ENCODE peak calls at places on chromosomes 12 and 14, in four cellular contexts. R is stimulated activated CD8-positive, alpha-beta memory T cell treated with anti-CD3 and anti-CD28 coated beads, Interleukin-4, amount 100 ng/mL, for 4 hours; B is amniotic stem cell; Z is T-helper 1 cell. J is an unnamed sample.

GRCh38 chr14:69045857-69046351 is 66.8 kb upstream of the ACTN1 start:
- DNase-seq in Z (no peak), B (no peak), R (no peak), J (no peak)

GRCh38 chr14:71703477-71703876 is 228.8 kb upstream of the RGS6 start:
- DNase-seq in R (no peak), B (no peak), Z (no peak), J (no peak)

GRCh38 chr12:75954076-75954475 is 77.5 kb downstream of the PHLDA1 start:
- DNase-seq in Z (no peak), B (peak; percentile 89), R (no peak), J (no peak)

GRCh38 chr12:118456741-118457140 is 80.4 kb downstream of the SUDS3 start:
- DNase-seq in R (no peak), B (no peak), Z (no peak), J (no peak)

GRCh38 chr12:46043972-46044520 is 53.7 kb upstream of the SCAF11 start:
- DNase-seq in B (no peak), Z (no peak), R (no peak), J (no peak)

GRCh38 chr12:52920937-52921336 is 16.1 kb upstream of the KRT8 start:
- DNase-seq in B (no peak), R (no peak), Z (no peak), J (no peak)

GRCh38 chr14:73237219-73237785 is at the start of gene PAPLN:
- DNase-seq in Z (no peak), R (no peak), B (no peak), J (no peak)

GRCh38 chr14:96741151-96741977 is 55.8 kb upstream of the VRK1 start:
- DNase-seq in B (no peak), R (peak; percentile 54), Z (peak; percentile 68), J (peak; percentile 71)

GRCh38 chr14:96502621-96503251 is 554 bp downstream of the PAPOLA start:
- DNase-seq in Z (peak; percentile 13), B (no peak), R (no peak), J (no peak)

GRCh38 chr12:99154983-99155336 is 492.6 kb upstream of the GARIN6 start:
- DNase-seq in R (no peak), Z (no peak), B (no peak), J (no peak)

GRCh38 chr12:68497112-68497511 is 113.6 kb upstream of the RAP1B start:
- DNase-seq in R (no peak), Z (no peak), B (no peak), J (no peak)

GRCh38 chr14:76844223-76844622 is 18.0 kb downstream of the LRRC74A start:
- DNase-seq in R (peak; percentile 14), Z (peak; percentile 38), B (no peak), J (peak; percentile 14)

GRCh38 chr14:29814153-29815057 is 113.2 kb downstream of the PRKD1 start:
- DNase-seq in B (no peak), R (no peak), Z (no peak), J (no peak)

GRCh38 chr14:88748288-88748687 is 44.5 kb downstream of the EML5 start:
- DNase-seq in Z (no peak), B (no peak), R (no peak), J (no peak)

GRCh38 chr14:97295108-97295710 is 498.0 kb downstream of the VRK1 start:
- DNase-seq in Z (no peak), B (no peak), R (no peak), J (no peak)

GRCh38 chr12:110330544-110330943 is 49.5 kb downstream of the ATP2A2 start:
- DNase-seq in Z (no peak), B (no peak), R (no peak), J (no peak)

GRCh38 chr12:107912421-107913004 is 138.0 kb downstream of the ASCL4 start:
- DNase-seq in R (no peak), B (no peak), Z (peak; percentile 33), J (peak; percentile 28)

GRCh38 chr12:19744760-19745218 is 305.5 kb downstream of the AEBP2 start:
- DNase-seq in B (no peak), R (no peak), Z (no peak), J (no peak)

GRCh38 chr12:9325513-9325912 is 117.3 kb upstream of the PZP start:
- DNase-seq in Z (no peak), R (no peak), B (no peak), J (no peak)

GRCh38 chr14:64337901-64338615 is 43.9 kb upstream of the ESR2 start:
- DNase-seq in Z (peak; percentile 2), R (peak; percentile 2), B (peak; percentile 87), J (peak; percentile 61)

GRCh38 chr14:104393199-104393897 is 186.2 kb upstream of the C14orf180 start:
- DNase-seq in B (no peak), R (no peak), Z (no peak), J (no peak)

GRCh38 chr12:96117460-96117859 is 76.7 kb upstream of the ELK3 start:
- DNase-seq in Z (no peak), R (no peak), B (no peak), J (no peak)

GRCh38 chr12:96334502-96334901 is 65.7 kb downstream of the CDK17 start:
- DNase-seq in Z (no peak), B (no peak), R (no peak), J (no peak)

GRCh38 chr14:98167702-98168101 is 1104.3 kb downstream of the BCL11B start:
- DNase-seq in R (no peak), Z (peak; percentile 19), B (no peak), J (no peak)

GRCh38 chr14:36105401-36105800 is 71.1 kb downstream of the PTCSC3 start:
- DNase-seq in Z (no peak), B (no peak), R (no peak), J (no peak)

GRCh38 chr12:93638095-93638494 is 39.1 kb upstream of the CRADD start:
- DNase-seq in R (no peak), B (no peak), Z (no peak), J (no peak)

GRCh38 chr12:12326262-12326661 is 23.8 kb downstream of the MANSC1 start:
- DNase-seq in B (no peak), R (no peak), Z (no peak), J (no peak)

GRCh38 chr14:95835331-95835730 is 41.3 kb upstream of the TUNAR start:
- DNase-seq in B (no peak), R (no peak), Z (no peak), J (no peak)

GRCh38 chr14:33150662-33151061 is 212.0 kb downstream of the NPAS3 start:
- DNase-seq in R (no peak), Z (no peak), B (no peak), J (no peak)

GRCh38 chr12:124109760-124110159 is 136.7 kb downstream of the ZNF664 start:
- DNase-seq in R (no peak), Z (no peak), B (no peak), J (no peak)

GRCh38 chr12:121330195-121330594 is 22.0 kb downstream of the ANAPC5 start:
- DNase-seq in Z (no peak), B (no peak), R (no peak), J (no peak)

GRCh38 chr12:59937148-59937547 is 341.3 kb downstream of the SLC16A7 start:
- DNase-seq in R (no peak), Z (no peak), B (no peak), J (no peak)

GRCh38 chr14:56817396-56817921 is 7.2 kb upstream of the OTX2 start:
- DNase-seq in R (no peak), Z (no peak), B (no peak), J (no peak)

GRCh38 chr14:95609398-95609990 is 74.6 kb downstream of the GLRX5 start:
- DNase-seq in B (no peak), Z (no peak), R (no peak), J (no peak)

GRCh38 chr14:31166271-31166561 is 41.4 kb downstream of the HECTD1 start:
- DNase-seq in R (no peak), B (no peak), Z (no peak), J (no peak)

GRCh38 chr12:102540856-102541385 is 60.6 kb upstream of the IGF1 start:
- DNase-seq in Z (no peak), B (no peak), R (no peak), J (no peak)

GRCh38 chr12:75390156-75390898 is 562 bp upstream of the GLIPR1L2 start:
- DNase-seq in R (no peak), B (no peak), Z (no peak), J (no peak)

GRCh38 chr12:25958254-25959068 is at the start of gene RASSF8:
- DNase-seq in B (peak; percentile 64), Z (no peak), R (no peak), J (no peak)